ENCODE peak calls at places on chromosomes 6 and 20, in six cellular contexts. O is mesenteric fat pad; B is COR-L47; V is stimulated activated CD4-positive, alpha-beta T cell treated with anti-CD3 and anti-CD28 coated beads, Interleukin-15, amount 100 ng/mL, for 1 hour; J is RCC 7860; P is activated naive CD4-positive, alpha-beta T cell treated with Interleukin-2 at 50 U/mL for 16 hours. A is an unnamed sample.
A peak's percentile ranks its signal among the peaks of the same experiment; 100 is the strongest.

GRCh38 chr6:77180367-77180766 is 282.9 kb downstream of the HTR1B start:
- DNase-seq in O (no peak), V (no peak), P (no peak), B (no peak), J (no peak), A (no peak)

GRCh38 chr6:33672808-33673207 is 38.7 kb downstream of the UQCC2 start:
- DNase-seq in P (no peak), B (no peak), V (no peak), O (no peak), J (peak; percentile 85), A (no peak)

GRCh38 chr6:52498538-52499017 is 78.3 kb downstream of the TRAM2 start:
- DNase-seq in O (no peak), J (no peak), B (no peak), P (no peak), V (no peak), A (no peak)

GRCh38 chr20:6492396-6493055 is 275.0 kb upstream of the BMP2 start:
- DNase-seq in O (no peak), J (peak; percentile 45), V (no peak), B (no peak), P (no peak), A (no peak)

GRCh38 chr6:45367999-45368398 is 9.7 kb downstream of the SUPT3H start:
- DNase-seq in J (no peak), B (no peak), O (no peak), V (no peak), P (no peak), A (no peak)

GRCh38 chr20:51220293-51220706 is 197.4 kb upstream of the KCNG1 start:
- DNase-seq in P (peak; percentile 58), J (no peak), B (no peak), O (no peak), V (peak; percentile 11), A (peak; percentile 11)

GRCh38 chr6:14783594-14783993 is 462.3 kb upstream of the JARID2 start:
- DNase-seq in J (no peak), P (no peak), B (no peak), O (no peak), V (no peak), A (no peak)

GRCh38 chr6:82298012-82298411 is 50.5 kb upstream of the IBTK start:
- DNase-seq in V (no peak), P (no peak), B (no peak), O (no peak), J (peak; percentile 17), A (no peak)

GRCh38 chr20:34334654-34335407 is 28.2 kb upstream of the ITCH start:
- DNase-seq in J (no peak), O (no peak), V (no peak), B (no peak), P (no peak), A (no peak)

GRCh38 chr20:38196592-38196991 is 31.5 kb upstream of the TGM2 start:
- DNase-seq in B (no peak), V (no peak), J (no peak), P (no peak), O (peak; percentile 91), A (peak; percentile 96)

GRCh38 chr20:40848530-40848929 is 159.5 kb upstream of the MAFB start:
- DNase-seq in O (peak; percentile 80), P (no peak), J (no peak), V (no peak), B (no peak), A (no peak)

GRCh38 chr6:105330913-105331312 is 72.0 kb downstream of the PREP start:
- DNase-seq in V (no peak), B (no peak), P (no peak), J (no peak), O (no peak), A (no peak)

GRCh38 chr6:161212902-161213301 is 61.0 kb downstream of the AGPAT4 start:
- DNase-seq in V (no peak), J (no peak), B (no peak), O (no peak), P (no peak), A (no peak)

GRCh38 chr6:91860951-91861350 is 1274.1 kb upstream of the MAP3K7 start:
- DNase-seq in P (no peak), B (no peak), O (no peak), V (no peak), J (no peak), A (no peak)

GRCh38 chr6:159720708-159721107 is 6.6 kb upstream of the WTAP start:
- DNase-seq in B (no peak), J (no peak), V (no peak), O (no peak), P (no peak), A (peak; percentile 20)

GRCh38 chr6:144195671-144196070 is 45.4 kb downstream of the STX11 start:
- DNase-seq in B (no peak), V (no peak), P (no peak), J (peak; percentile 65), O (no peak), A (no peak)

GRCh38 chr6:129936329-129937165 is 75.4 kb upstream of the TMEM244 start:
- DNase-seq in J (peak; percentile 20), B (peak; percentile 33), O (no peak), V (no peak), P (peak; percentile 46), A (peak; percentile 78)

GRCh38 chr6:21342496-21342895 is 251.1 kb upstream of the SOX4 start:
- DNase-seq in P (no peak), B (no peak), J (no peak), O (no peak), V (no peak), A (no peak)

GRCh38 chr6:137217801-137218472 is 1.2 kb downstream of the IFNGR1 start:
- DNase-seq in B (no peak), J (no peak), P (no peak), V (no peak), O (no peak), A (peak; percentile 98)

GRCh38 chr20:37178839-37179670 is at the start of the genes MROH8 and RPN2:
- DNase-seq in P (peak; percentile 96), O (peak; percentile 99), V (peak; percentile 88), J (peak; percentile 97), B (peak; percentile 95), A (peak; percentile 89)

GRCh38 chr20:62008643-62009183 is 57.0 kb downstream of the TAF4 start:
- DNase-seq in P (no peak), B (no peak), V (no peak), O (no peak), J (no peak), A (no peak)

GRCh38 chr6:7087066-7087465 is 20.7 kb upstream of the RREB1 start:
- DNase-seq in V (no peak), O (no peak), B (no peak), J (no peak), P (no peak), A (peak; percentile 72)

GRCh38 chr6:113855500-113856010 is 1.6 kb upstream of the MARCKS start:
- DNase-seq in P (no peak), V (no peak), J (no peak), B (no peak), O (no peak), A (no peak)

GRCh38 chr6:36243562-36244212 is 26.2 kb upstream of the PNPLA1 start:
- DNase-seq in V (no peak), B (no peak), P (no peak), O (no peak), J (no peak), A (no peak)

GRCh38 chr6:6984585-6985366 is 123.0 kb upstream of the RREB1 start:
- DNase-seq in V (no peak), J (no peak), P (no peak), O (no peak), B (no peak), A (no peak)

GRCh38 chr20:1825492-1825891 is 69.7 kb upstream of the SIRPA start:
- DNase-seq in O (no peak), B (no peak), J (peak; percentile 36), V (no peak), P (no peak), A (no peak)

GRCh38 chr6:107490568-107491058 is 696 bp downstream of the SOBP start:
- DNase-seq in J (no peak), P (no peak), B (no peak), V (peak; percentile 5), O (no peak), A (no peak)

GRCh38 chr20:40813708-40814327 is 124.8 kb upstream of the MAFB start:
- DNase-seq in V (no peak), P (no peak), B (no peak), J (no peak), O (no peak), A (no peak)

GRCh38 chr6:16391451-16391912 is 153.1 kb downstream of the GMPR start:
- DNase-seq in B (no peak), O (no peak), V (no peak), P (no peak), J (no peak), A (no peak)

GRCh38 chr6:140079328-140079727 is 704.9 kb upstream of the CITED2 start:
- DNase-seq in O (no peak), P (no peak), V (no peak), B (no peak), J (no peak), A (no peak)

GRCh38 chr6:133833905-133834304 is 55.0 kb upstream of the TCF21 start:
- DNase-seq in B (no peak), V (no peak), J (no peak), P (no peak), O (no peak), A (no peak)

GRCh38 chr6:118186676-118187567 is 279.9 kb downstream of the SLC35F1 start:
- DNase-seq in V (no peak), P (no peak), O (no peak), B (no peak), J (no peak), A (no peak)

GRCh38 chr20:4490595-4491280 is 231.0 kb upstream of the PRND start:
- DNase-seq in J (no peak), V (no peak), O (no peak), B (no peak), P (no peak), A (no peak)